ENCODE peak calls at places on chromosomes 12 and 14, in nine cellular contexts. Z is MM.1S; H is neural crest cell; T is lung; N is heart left ventricle; G is AG09319; K is brain microvascular endothelial cell; W is CD4-positive, alpha-beta T cell; Y is WERI-Rb-1. J is an unnamed sample.
A peak's percentile ranks its signal among the peaks of the same experiment; 100 is the strongest.

GRCh38 chr12:97313471-97314190 is 149.0 kb upstream of the RMST start:
- DNase-seq in Y (no peak), H (no peak), K (no peak), T (no peak), Z (no peak), W (no peak), G (no peak), N (no peak), J (no peak)

GRCh38 chr14:94545131-94545841 is 16.0 kb upstream of the SERPINA4 start:
- DNase-seq in Y (no peak), W (no peak), T (no peak), H (no peak), N (no peak), G (no peak), Z (no peak), K (peak; percentile 48), J (no peak)

GRCh38 chr14:53108292-53108937 is 44.7 kb downstream of the DDHD1 start:
- DNase-seq in T (no peak), H (no peak), Y (no peak), W (no peak), K (no peak), N (no peak), G (no peak), Z (no peak), J (no peak)

GRCh38 chr14:24665440-24665991 is 31.5 kb upstream of the GZMB start:
- DNase-seq in K (no peak), Z (peak; percentile 69), W (no peak), N (no peak), Y (no peak), H (no peak), T (no peak), G (no peak), J (peak; percentile 55)

GRCh38 chr14:92352158-92352985 is 29.4 kb downstream of the SLC24A4 start:
- DNase-seq in N (no peak), K (peak; percentile 5), W (no peak), G (no peak), Y (peak; percentile 52), Z (no peak), H (no peak), T (no peak), J (peak; percentile 48)

GRCh38 chr14:70808402-70809237 is 693 bp downstream of the MAP3K9 start:
- DNase-seq in N (no peak), G (no peak), K (no peak), H (peak; percentile 35), T (peak; percentile 39), Y (peak; percentile 65), W (peak; percentile 22), Z (peak; percentile 9), J (peak; percentile 49)

GRCh38 chr12:50672158-50672557 is 91.7 kb upstream of the ATF1 start:
- DNase-seq in Z (no peak), Y (no peak), T (no peak), W (no peak), H (no peak), K (no peak), G (no peak), N (no peak), J (no peak)

GRCh38 chr12:52415870-52416750 is 10.0 kb upstream of the KRT82 start:
- DNase-seq in G (peak; percentile 16), Z (no peak), W (no peak), H (no peak), N (peak; percentile 56), T (peak; percentile 43), K (peak; percentile 74), Y (no peak), J (no peak)

GRCh38 chr12:68154768-68155167 is 4.8 kb downstream of the IFNG start:
- DNase-seq in Z (no peak), K (no peak), T (no peak), W (no peak), G (no peak), H (no peak), Y (no peak), N (no peak), J (no peak)

GRCh38 chr14:21852061-21852664 is 178.5 kb upstream of the OR4E1 start:
- DNase-seq in Y (peak; percentile 19), G (no peak), H (peak; percentile 71), T (no peak), Z (peak; percentile 61), K (peak; percentile 29), W (peak; percentile 67), N (no peak), J (peak; percentile 26)

GRCh38 chr14:23127861-23128260 is 8.8 kb upstream of the CEBPE start:
- DNase-seq in Y (no peak), W (no peak), H (no peak), G (no peak), T (no peak), Z (no peak), N (no peak), K (no peak), J (no peak)

GRCh38 chr12:75705749-75706719 is 194.6 kb upstream of the KRR1 start:
- DNase-seq in W (no peak), Y (no peak), K (peak; percentile 96), G (peak; percentile 96), H (no peak), N (peak; percentile 64), T (peak; percentile 33), Z (no peak), J (no peak)

GRCh38 chr12:55925371-55925770 is 2.3 kb downstream of the PYM1 start:
- DNase-seq in G (no peak), N (no peak), Z (no peak), W (no peak), T (no peak), H (no peak), Y (no peak), K (no peak), J (no peak)

GRCh38 chr12:55925870-55926737 is 1.6 kb downstream of the PYM1 start:
- DNase-seq in H (no peak), K (no peak), W (no peak), G (no peak), T (no peak), Y (no peak), Z (no peak), N (no peak), J (no peak)

GRCh38 chr12:55929306-55929791 is 1.6 kb upstream of the DGKA start:
- DNase-seq in G (no peak), Z (peak; percentile 76), N (no peak), W (peak; percentile 93), Y (no peak), H (no peak), K (no peak), T (no peak), J (peak; percentile 84)

GRCh38 chr12:55927588-55928502 is at the start of gene PYM1:
- DNase-seq in G (no peak), T (peak; percentile 91), Y (peak; percentile 69), H (peak; percentile 58), W (peak; percentile 54), N (peak; percentile 88), K (peak; percentile 58), Z (peak; percentile 93), J (peak; percentile 77)

DNA sequence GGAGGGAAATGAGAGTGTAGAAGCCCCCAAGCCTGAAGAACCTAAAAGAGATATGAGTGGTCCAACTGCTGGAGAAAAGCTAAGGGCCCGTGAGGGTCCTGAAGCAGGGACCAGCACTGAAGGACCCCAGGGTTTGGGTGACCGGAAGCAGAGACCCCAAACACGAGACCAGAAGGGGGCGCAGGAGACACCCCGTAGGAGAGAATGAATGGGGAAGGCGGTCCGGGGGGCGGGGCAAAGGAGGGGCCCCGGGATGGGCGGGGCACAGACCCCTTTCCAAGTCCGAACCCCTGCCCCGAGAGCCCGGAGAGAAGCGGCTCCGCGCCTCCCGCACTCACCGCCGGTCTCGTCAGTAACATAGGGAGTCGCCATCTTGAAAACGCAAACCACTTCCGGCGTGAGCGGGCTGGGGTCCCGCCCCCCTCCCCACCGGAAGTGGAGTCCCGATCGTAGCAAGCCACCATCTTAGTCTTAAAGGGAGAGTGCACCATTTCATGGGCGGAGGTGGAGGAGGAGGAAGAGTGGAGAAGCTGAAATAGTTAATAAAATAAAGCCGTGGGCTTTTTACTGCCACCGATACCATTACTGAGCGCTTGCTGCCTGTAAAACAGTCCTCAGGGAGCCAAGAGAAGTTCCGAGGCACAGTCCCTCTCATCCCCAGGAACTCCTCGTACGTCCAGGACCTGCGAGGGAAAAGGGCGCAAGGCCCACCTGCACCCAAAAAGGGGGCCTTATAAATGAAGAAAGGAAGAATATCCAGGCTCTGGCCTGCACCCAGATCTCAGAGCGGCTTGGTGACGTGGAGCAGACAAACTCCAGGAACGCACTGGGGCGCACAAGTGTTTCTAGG is 731 bp downstream of the PYM1 start:
- DNase-seq in T (peak; percentile 87), G (peak; percentile 77), Z (peak; percentile 91), N (peak; percentile 87), H (peak; percentile 82), K (peak; percentile 88), Y (peak; percentile 91), W (peak; percentile 84), J (peak; percentile 91)
- TF ChIP-seq CTCF in T (peak; percentile 31), G (peak; percentile 80), Z (peak; percentile 76), N (peak; percentile 84), H (peak; percentile 81), K (peak; percentile 87), Y (peak; percentile 72), W (peak; percentile 86), J (peak; percentile 72)

DNA sequence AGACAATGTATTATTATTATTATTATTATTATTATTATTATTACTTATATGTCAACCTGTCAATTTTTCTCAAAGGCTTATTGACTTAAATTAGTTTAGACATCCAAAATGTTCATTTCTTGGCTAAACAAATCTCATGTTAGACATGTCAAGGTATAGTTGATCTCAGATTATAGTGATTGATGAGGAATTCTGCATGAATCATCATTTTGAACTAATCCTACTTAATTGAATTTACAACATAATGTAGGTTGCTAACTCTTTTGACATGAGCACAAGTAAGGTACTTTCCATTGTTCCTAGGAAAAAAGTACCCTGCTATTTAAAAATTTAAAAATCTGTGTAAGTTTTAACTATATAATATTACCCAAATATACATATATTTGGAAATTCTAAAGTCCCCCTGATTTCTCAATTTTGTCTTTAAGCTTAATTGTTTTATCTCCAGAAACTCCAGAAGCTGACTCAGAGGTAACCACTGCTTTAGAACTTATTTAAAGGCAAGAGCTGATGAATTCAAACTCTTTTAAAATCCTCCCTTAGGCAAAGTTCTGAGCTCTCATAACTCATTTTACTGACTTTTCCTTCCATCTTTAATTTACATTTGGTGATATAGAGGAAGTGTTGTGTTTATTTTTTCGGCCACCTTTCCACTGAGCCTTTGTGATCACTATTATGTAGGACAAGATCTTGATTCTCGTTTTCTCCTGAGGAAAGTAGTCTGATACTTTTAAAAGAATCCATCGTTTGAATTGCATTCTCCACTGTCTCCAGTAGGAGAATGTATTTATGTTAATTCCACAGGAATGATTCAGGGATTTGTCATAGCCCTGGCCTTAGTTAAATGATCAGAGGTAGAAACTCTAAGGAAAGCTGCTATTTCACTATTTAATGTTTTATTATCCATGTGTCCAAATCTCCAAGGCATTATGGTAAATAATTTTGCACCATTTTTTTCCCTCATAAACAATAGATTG is 1304.5 kb downstream of the AACS start:
- DNase-seq in H (no peak), W (no peak), N (no peak), G (peak; percentile 27), K (no peak), Z (no peak), Y (no peak), T (no peak), J (no peak)
- TF ChIP-seq CTCF in H (no peak), W (no peak), N (no peak), G (peak; percentile 45), K (no peak), Z (no peak), Y (no peak), T (no peak), J (no peak)

GRCh38 chr12:34386016-34386415 is 363.7 kb downstream of the ALG10 start:
- DNase-seq in Y (no peak), G (no peak), Z (no peak), N (no peak), W (no peak), H (no peak), K (no peak), T (no peak), J (no peak)
- TF ChIP-seq CTCF in Y (no peak), G (no peak), Z (no peak), N (no peak), W (no peak), H (no peak), K (no peak), T (no peak), J (no peak)

GRCh38 chr12:62438098-62438692 is 28.4 kb upstream of the MON2 start:
- DNase-seq in T (peak; percentile 42), W (peak; percentile 31), N (no peak), Z (peak; percentile 60), G (peak; percentile 32), H (peak; percentile 68), Y (peak; percentile 50), K (peak; percentile 65), J (peak; percentile 51)
- TF ChIP-seq CTCF in T (peak; percentile 30), W (peak; percentile 75), N (peak; percentile 60), Z (peak; percentile 68), G (peak; percentile 64), H (peak; percentile 81), Y (peak; percentile 56), K (peak; percentile 72), J (peak; percentile 50)

J was measured in GM10248.